ENCODE peak calls at places on chromosomes 11 and 22, in four cellular contexts. C is GM12878, P is uterus, B is fibroblast of lung. L is an unnamed sample. For H3K9me3, the result is how much of the 10 kb centered on the place peaks cover.

GRCh38 chr11:20058749-20059458 is 101.4 kb downstream of the DBX1 start:
- DNase-seq in B (no peak), C (no peak), P (no peak), L (no peak)

GRCh38 chr22:28711820-28712777 is 29.5 kb downstream of the CHEK2 start:
- DNase-seq in P (peak), B (peak), C (no peak), L (peak)

GRCh38 chr22:31083923-31084810 is 3.0 kb downstream of the SMTN start:
- DNase-seq in C (no peak), P (no peak), B (no peak), L (no peak)

GRCh38 chr22:23700706-23701105 is 9.9 kb downstream of the RGL4 start:
- DNase-seq in P (no peak), C (no peak), B (no peak), L (no peak)

GRCh38 chr22:41596776-41597634 is 7.4 kb upstream of the PMM1 start:
- DNase-seq in B (peak), P (no peak), C (no peak), L (peak)

GRCh38 chr11:66845876-66846212 is 2.6 kb downstream of the RCE1 start:
- DNase-seq in C (no peak), B (no peak), P (no peak), L (no peak)

GRCh38 chr11:86644291-86644690 is 28.1 kb downstream of the ME3 start:
- DNase-seq in C (no peak), P (no peak), B (peak), L (no peak)

GRCh38 chr11:99370557-99371200 is 349.9 kb downstream of the CNTN5 start:
- DNase-seq in P (no peak), B (peak), C (no peak), L (peak)

GRCh38 chr11:2088284-2088683 is 50.9 kb downstream of the IGF2 start:
- DNase-seq in C (no peak), B (no peak), P (no peak), L (no peak)

GRCh38 chr22:37484115-37485005 is 1.8 kb downstream of the MFNG start:
- DNase-seq in B (no peak), P (peak), C (peak), L (no peak)

GRCh38 chr11:35714882-35715612 is 52.5 kb downstream of the TRIM44 start:
- DNase-seq in C (peak), B (peak), P (no peak), L (no peak)

GRCh38 chr22:24805790-24806662 is at the start of gene SGSM1:
- DNase-seq in B (peak), C (no peak), P (peak), L (peak)

GRCh38 chr11:75350743-75351540 is 519 bp downstream of the ARRB1 start:
- DNase-seq in P (peak), B (peak), C (no peak), L (no peak)

GRCh38 chr11:119759324-119759723 is 30.3 kb upstream of the NECTIN1 start:
- DNase-seq in P (no peak), C (no peak), B (peak), L (peak)

GRCh38 chr11:84438565-84438964 is 1152.4 kb upstream of the CCDC90B start:
- DNase-seq in B (no peak), C (no peak), P (no peak), L (no peak)

GRCh38 chr22:22684605-22685561 is 40.5 kb downstream of the GGTLC2 start:
- DNase-seq in C (no peak), B (peak), P (peak), L (peak)

GRCh38 chr11:103546236-103546635 is 437.0 kb downstream of the DYNC2H1 start:
- DNase-seq in P (no peak), C (no peak), B (peak), L (no peak)

GRCh38 chr11:48263416-48263911 is at the start of gene OR4X1:
- DNase-seq in B (no peak), C (no peak), P (no peak), L (no peak)
- H3K9me3 ChIP-seq in B (under half), C (under half), P (under half), L (under half)

DNA sequence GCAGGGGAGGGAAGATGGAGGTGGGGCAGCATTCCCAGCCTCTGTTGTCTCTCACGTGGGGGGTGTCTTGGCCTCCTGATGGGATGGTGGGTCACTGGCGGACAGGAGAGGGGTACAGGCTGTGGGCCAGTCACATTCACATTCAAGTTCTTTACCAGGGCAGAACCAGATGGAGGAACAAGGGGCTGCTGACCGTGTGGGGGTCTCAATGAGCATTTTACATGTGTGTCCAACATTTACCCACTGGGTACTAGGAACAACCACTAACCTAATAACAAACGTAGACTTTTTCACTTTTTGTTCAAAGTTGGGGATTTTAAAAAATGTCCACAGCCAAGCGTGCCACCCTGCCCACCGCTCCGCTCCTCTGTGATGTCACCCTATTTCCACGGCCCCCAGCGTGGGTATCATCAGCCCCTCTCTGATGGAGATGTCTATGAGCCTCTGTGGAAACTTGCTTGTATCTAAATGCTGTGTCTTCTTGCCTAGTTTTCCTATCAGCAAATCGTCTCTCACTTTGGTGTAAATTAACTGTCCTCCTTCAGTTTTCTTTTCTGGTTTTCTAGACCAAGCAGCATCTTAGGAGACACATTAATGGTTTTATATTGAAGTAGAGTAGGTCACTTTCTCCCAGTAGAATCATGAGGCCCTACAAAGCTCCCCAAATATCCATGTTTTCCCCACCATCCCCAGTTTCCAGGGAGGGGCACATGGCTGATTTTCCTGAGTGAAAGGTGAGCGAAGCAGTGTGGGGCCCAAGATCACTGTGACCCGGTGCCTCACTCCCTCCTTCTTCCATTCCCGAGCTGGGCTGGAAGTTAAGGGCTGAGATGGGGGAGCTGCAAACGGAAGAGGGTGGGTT is 936.7 kb downstream of the BRD1 start:
- DNase-seq in C (no peak), P (no peak), B (no peak), L (no peak)
- H3K9me3 ChIP-seq in C (under half), P (under half), B (under half), L (under half)

DNA sequence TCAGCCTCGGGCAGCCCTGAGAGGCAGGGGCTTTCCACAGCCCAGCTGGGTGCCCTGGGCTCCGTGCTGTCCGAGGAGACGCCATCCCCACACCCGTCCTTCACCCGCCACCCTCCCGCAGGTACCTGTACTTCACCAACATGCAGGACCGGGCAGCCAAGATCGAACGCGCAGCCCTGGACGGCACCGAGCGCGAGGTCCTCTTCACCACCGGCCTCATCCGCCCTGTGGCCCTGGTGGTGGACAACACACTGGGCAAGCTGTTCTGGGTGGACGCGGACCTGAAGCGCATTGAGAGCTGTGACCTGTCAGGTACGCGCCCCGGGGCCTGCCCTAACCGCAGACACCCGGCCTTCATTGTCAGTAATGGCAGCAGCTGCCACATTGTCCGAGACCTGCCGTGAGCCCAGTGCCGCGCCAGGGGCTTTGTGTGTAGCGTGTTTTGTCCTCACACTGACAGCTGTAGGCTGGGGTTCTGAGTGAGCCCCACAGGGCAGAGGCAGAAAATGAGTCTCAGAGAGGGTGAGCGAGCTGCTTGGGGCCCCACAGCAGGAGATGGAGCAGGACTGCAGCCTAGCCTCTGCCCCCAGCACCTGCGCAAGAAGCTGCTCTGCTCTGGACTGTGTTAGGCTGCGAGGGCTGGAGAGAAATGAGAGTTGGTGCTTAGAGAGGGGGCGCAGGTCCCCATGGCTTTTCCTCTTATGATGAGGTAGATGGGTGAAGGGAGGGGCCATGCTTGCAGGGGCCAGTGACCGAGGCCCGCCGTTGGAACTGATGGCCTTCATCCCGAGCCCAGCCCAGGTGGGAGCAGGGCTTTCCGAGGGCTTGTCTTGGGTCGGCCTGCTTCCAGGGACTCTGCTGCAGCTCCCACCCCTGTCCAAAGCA is 35.3 kb upstream of the PPP6R3 start:
- DNase-seq in P (no peak), B (no peak), C (no peak), L (no peak)
- H3K9me3 ChIP-seq in P (under half), B (under half), C (under half), L (under half)

DNA sequence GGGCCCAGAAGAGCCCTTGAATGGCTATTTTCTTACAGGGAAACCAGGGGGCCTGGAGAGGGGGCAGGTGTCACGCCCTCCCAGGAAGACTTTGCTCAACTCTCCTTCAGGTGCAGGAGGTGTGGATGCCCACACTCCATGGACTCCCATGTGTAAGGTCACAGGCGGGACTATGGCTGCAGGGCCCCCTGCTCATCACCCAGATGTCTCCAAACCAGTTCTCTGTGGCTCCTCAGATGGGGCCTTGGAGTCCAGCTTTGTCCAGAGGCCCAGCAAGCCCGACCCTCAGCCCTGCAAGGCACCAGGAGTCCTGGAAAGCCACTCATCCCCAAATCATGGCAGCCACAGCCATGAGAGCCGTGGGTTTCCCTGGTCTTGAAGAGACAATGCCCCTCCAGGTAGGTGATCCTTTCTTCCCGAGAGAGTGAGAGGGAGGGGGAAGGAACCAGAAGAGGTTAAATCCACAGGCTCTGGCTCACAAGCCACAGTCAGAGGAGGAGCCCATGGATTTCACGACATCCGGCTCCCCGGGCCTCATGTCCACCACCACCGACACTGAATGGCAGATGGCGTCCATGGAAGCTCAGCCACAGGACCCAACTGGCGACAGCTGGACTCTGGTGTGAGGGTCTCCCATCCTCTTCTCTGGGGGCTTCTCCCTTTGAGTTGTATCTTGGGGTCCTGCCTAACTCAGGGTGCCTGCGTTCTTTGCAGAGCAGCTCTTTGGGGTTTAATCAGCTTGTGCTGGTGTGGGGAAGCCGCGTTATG is 620.5 kb downstream of the BRD1 start:
- DNase-seq in B (no peak), P (no peak), C (no peak), L (no peak)
- H3K9me3 ChIP-seq in B (under half), P (under half), C (under half), L (under half)

GRCh38 chr22:47060718-47061117 is 298.3 kb downstream of the TBC1D22A start:
- DNase-seq in P (no peak), C (no peak), B (no peak), L (no peak)

GRCh38 chr22:47063071-47063509 is 300.6 kb downstream of the TBC1D22A start:
- DNase-seq in C (no peak), P (no peak), B (no peak), L (no peak)

GRCh38 chr22:47063606-47064005 is 301.2 kb downstream of the TBC1D22A start:
- DNase-seq in C (no peak), P (no peak), B (no peak), L (no peak)

GRCh38 chr22:47061226-47061625 is 298.8 kb downstream of the TBC1D22A start:
- DNase-seq in B (no peak), P (no peak), C (no peak), L (no peak)

DNA sequence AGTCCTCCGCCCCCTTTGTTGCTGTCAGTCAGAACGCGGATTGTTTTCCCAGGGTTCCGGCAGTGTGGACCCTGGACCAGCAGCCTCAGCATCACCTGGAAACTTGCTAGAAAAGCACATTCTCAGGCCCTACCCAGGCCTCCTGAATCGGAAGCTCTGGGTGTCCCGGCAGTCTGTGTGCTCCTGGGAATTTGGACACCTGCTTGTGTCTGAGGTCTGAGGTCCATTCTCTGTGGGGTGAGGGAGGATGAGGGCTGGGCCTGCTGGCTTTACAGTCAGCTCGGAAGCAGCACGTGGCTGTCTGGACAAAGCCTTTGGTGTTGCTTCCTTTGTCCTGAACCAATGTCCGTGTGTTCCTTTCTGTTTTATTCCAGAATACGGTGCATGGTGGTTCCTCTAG is 299.7 kb downstream of the TBC1D22A start:
- DNase-seq in C (no peak), P (no peak), B (no peak), L (no peak)
- H3K9me3 ChIP-seq in C (under half), P (under half), B (under half), L (under half)

L was measured in MG63.